ENCODE peak calls at places on chromosomes 2 and 18, in six cellular contexts. B, D, I, V, P and Y are unnamed samples.

GRCh38 chr18:21191596-21192307 is 50.3 kb upstream of the GREB1L start:
- DNase-seq in D (peak; percentile 86), P (no peak), V (peak; percentile 57), B (peak; percentile 54), I (peak; percentile 37), Y (no peak)

GRCh38 chr2:17976871-17977746 is 98.6 kb downstream of the KCNS3 start:
- DNase-seq in I (no peak), V (no peak), B (peak; percentile 31), D (no peak), P (no peak), Y (peak; percentile 86)

GRCh38 chr18:26524952-26525351 is 23.4 kb downstream of the KCTD1 start:
- DNase-seq in D (no peak), B (no peak), P (no peak), V (no peak), I (no peak), Y (no peak)

GRCh38 chr2:236119476-236119875 is 48.7 kb downstream of the GBX2 start:
- DNase-seq in B (no peak), V (no peak), P (no peak), I (no peak), D (no peak), Y (no peak)

GRCh38 chr18:37135177-37135576 is 306.2 kb downstream of the KIAA1328 start:
- DNase-seq in I (no peak), P (no peak), V (no peak), D (no peak), B (no peak), Y (no peak)

GRCh38 chr18:49744395-49744987 is 68.8 kb downstream of the ACAA2 start:
- DNase-seq in B (no peak), V (no peak), P (no peak), D (no peak), I (no peak), Y (no peak)

GRCh38 chr2:163734911-163735691 is 707 bp downstream of the FIGN start:
- DNase-seq in P (no peak), V (no peak), I (no peak), B (no peak), D (peak; percentile 59), Y (no peak)

GRCh38 chr2:235541016-235541415 is 47.2 kb downstream of the AGAP1 start:
- DNase-seq in B (no peak), I (peak; percentile 89), P (no peak), D (no peak), V (no peak), Y (no peak)

GRCh38 chr2:230441188-230441897 is 25.3 kb downstream of the SP100 start:
- DNase-seq in B (peak; percentile 53), D (no peak), V (no peak), P (peak; percentile 83), I (no peak), Y (no peak)

GRCh38 chr2:151063271-151063670 is 198.4 kb downstream of the RBM43 start:
- DNase-seq in V (no peak), D (no peak), P (no peak), B (no peak), I (no peak), Y (no peak)

GRCh38 chr2:104702451-104702850 is 151.5 kb upstream of the POU3F3 start:
- DNase-seq in B (no peak), P (no peak), I (no peak), D (peak; percentile 30), V (no peak), Y (no peak)

GRCh38 chr2:12194936-12195335 is 448.5 kb downstream of the LPIN1 start:
- DNase-seq in I (no peak), P (no peak), V (no peak), B (no peak), D (no peak), Y (no peak)

GRCh38 chr18:12973562-12974213 is 17.5 kb upstream of the CEP192 start:
- DNase-seq in B (no peak), D (no peak), V (no peak), P (no peak), I (no peak), Y (no peak)

GRCh38 chr18:60277855-60278480 is 94.6 kb downstream of the MC4R start:
- DNase-seq in I (no peak), D (no peak), V (no peak), B (no peak), P (no peak), Y (no peak)

GRCh38 chr2:15745907-15746306 is 154.2 kb downstream of the DDX1 start:
- DNase-seq in D (no peak), I (no peak), V (no peak), P (no peak), B (no peak), Y (no peak)

GRCh38 chr2:239720411-239721365 is 304.5 kb downstream of the NDUFA10 start:
- DNase-seq in I (no peak), D (no peak), B (no peak), V (no peak), P (peak; percentile 62), Y (peak; percentile 47)

GRCh38 chr2:43877782-43878464 is 39.2 kb downstream of the ABCG8 start:
- DNase-seq in B (peak; percentile 63), V (peak; percentile 23), P (no peak), I (peak; percentile 56), D (peak; percentile 86), Y (no peak)

GRCh38 chr2:15645720-15646385 is 54.2 kb downstream of the DDX1 start:
- DNase-seq in B (no peak), I (no peak), V (no peak), P (no peak), D (no peak), Y (no peak)

GRCh38 chr18:46764586-46764985 is 7.7 kb upstream of the ST8SIA5 start:
- DNase-seq in P (no peak), I (no peak), B (no peak), V (no peak), D (no peak), Y (no peak)

GRCh38 chr2:126661702-126662465 is 5.9 kb downstream of the GYPC start:
- DNase-seq in B (no peak), P (no peak), D (no peak), V (no peak), I (no peak), Y (no peak)

GRCh38 chr2:182650704-182651103 is 65.4 kb upstream of the DNAJC10 start:
- DNase-seq in D (peak; percentile 73), P (no peak), V (peak; percentile 40), B (no peak), I (no peak), Y (no peak)

GRCh38 chr2:230671117-230671516 is 41.5 kb upstream of the CAB39 start:
- DNase-seq in V (no peak), B (no peak), I (no peak), D (no peak), P (no peak), Y (no peak)

DNA sequence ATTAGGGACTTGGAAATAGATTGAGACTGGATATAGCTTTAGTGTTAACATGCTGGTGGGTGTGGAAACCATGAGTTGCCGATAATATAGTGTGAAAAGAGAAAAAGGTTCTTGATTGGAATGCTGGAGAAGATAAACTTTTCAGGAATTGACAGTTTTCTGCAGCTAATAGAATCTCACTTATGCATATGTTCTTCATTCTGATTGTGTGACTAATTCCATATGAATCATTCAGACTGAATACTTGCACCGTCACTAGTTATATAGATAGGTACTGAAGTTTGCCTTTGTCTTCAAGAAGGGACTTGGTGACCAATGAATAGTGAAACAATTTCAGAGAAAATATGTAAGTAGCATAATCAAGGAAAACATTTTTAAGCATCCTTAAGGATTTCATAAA is 225.7 kb upstream of the FOSL2 start:
- DNase-seq in I (no peak), D (no peak), B (no peak), P (no peak), V (no peak), Y (no peak)
- TF ChIP-seq POLR2AphosphoS5 in I (no peak), D (no peak), B (no peak), P (no peak), V (no peak), Y (no peak)

GRCh38 chr2:121648611-121649401 is 456 bp downstream of the CLASP1 start:
- DNase-seq in I (peak; percentile 39), P (peak; percentile 94), B (peak; percentile 52), D (peak; percentile 68), V (no peak), Y (peak; percentile 84)
- H3K4me1 ChIP-seq in I (peaks cover 3% of the 10 kb centered on the region), P (peaks cover 82% of the 10 kb centered on the region), B (peaks cover 41% of the 10 kb centered on the region), D (peaks cover 5% of the 10 kb centered on the region), V (peaks cover 6% of the 10 kb centered on the region), Y (peaks cover 21% of the 10 kb centered on the region)

DNA sequence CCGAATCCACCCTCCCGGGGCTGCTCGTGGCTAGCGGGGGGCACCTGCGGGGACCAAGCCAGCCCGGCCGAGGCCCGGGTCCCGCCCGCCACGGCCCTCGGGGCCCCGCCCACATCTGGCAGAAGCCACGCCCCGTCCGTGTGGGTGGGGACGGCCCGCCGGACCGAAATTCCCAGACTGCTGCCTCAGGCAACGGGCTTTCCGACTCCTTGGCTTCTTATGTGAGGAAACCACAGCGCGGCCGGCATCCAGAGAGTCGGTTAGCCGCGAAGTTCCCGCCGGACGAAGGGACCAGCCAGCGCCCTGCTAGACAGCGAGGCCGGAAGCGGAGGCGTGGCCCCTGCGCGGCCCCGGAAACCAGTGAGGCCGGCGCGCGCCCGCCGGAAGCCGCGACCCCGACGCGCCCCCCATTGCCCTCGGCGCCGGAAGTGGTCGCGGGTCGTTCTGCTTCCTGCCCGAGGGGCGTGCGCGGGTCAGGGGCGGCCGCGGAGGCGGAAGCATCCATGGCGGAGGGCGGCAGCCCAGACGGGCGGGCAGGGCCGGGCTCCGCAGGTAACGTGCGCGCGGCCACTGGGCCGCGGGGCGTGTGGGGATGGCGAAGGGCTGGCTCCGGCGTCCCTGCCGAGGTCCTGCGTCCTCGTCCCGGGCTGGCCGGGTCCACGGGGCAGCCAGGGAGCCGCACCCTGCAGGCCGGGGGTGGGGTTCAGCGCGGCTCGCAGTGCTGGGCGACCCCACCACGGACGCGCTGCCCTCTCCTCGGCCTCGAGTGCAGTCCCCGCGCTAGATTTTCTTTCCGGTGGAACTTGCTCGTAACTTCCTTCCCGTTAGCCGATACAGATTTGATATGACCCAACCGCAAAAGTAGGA is at the start of gene ASB1:
- DNase-seq in P (peak; percentile 96), D (peak; percentile 90), B (peak; percentile 68), I (peak; percentile 52), V (peak; percentile 48), Y (peak; percentile 87)
- TF ChIP-seq POLR2AphosphoS5 in P (peak; percentile 82), D (peak; percentile 59), B (peak; percentile 63), I (no peak), V (peak; percentile 67), Y (peak; percentile 47)

GRCh38 chr2:134189009-134189717 is 64.7 kb upstream of the MGAT5 start:
- DNase-seq in D (no peak), B (no peak), P (no peak), V (peak; percentile 13), I (no peak), Y (no peak)

GRCh38 chr2:134181219-134181618 is 72.7 kb upstream of the MGAT5 start:
- DNase-seq in D (no peak), B (peak; percentile 48), V (no peak), P (no peak), I (no peak), Y (no peak)

GRCh38 chr2:134178109-134178877 is 75.6 kb upstream of the MGAT5 start:
- DNase-seq in D (peak; percentile 34), B (no peak), V (no peak), P (no peak), I (no peak), Y (no peak)

GRCh38 chr2:134185639-134186038 is 68.2 kb upstream of the MGAT5 start:
- DNase-seq in P (no peak), B (no peak), I (no peak), D (no peak), V (no peak), Y (no peak)

DNA sequence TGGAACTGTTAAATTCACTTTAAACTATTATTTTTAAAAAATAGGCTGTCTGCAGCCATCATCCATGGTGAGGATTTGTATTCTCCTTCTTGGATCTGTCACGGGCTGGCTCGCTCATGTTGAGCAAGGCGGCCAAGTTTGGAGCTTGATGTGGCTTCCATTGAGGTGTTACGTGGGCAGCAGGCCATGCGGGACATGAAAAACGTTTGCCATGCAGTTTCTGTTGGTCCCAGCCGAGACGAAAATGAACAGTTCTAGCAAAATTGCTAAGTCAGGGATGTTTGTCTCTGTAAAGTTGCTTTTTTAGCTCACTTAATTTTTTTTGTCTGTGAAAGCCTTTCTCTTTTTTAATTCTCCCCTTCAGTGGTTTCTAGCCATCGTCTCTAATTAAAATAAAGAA is 70.2 kb upstream of the MGAT5 start:
- DNase-seq in P (no peak), B (no peak), I (no peak), D (no peak), V (no peak), Y (no peak)
- H3K4me1 ChIP-seq in P (peaks cover 88% of the 10 kb centered on the region), B (peaks cover 18% of the 10 kb centered on the region), I (no peaks in the 10 kb centered on the region), D (peaks cover 16% of the 10 kb centered on the region), V (no peaks in the 10 kb centered on the region), Y (no peaks in the 10 kb centered on the region)